ENCODE peak calls at places on chromosomes 6 and 20, in six cellular contexts. B is GM12878, E is pancreas, N is lower lobe of right lung, R is heart right ventricle, Y is GM23338. Z is an unnamed sample. For H3K36me3, the result is how much of the 10 kb centered on the place peaks cover.

GRCh38 chr6:137213331-137213740 is 5.8 kb downstream of the IFNGR1 start:
- ATAC-seq in B (peak), E (no peak), N (no peak), R (peak), Y (no peak), Z (peak)

GRCh38 chr6:63580704-63580961 is 8.4 kb downstream of the LOC128125822 start:
- ATAC-seq in B (no peak), E (no peak), N (no peak), R (no peak), Y (no peak), Z (no peak)

GRCh38 chr20:20732641-20733040 is 20.2 kb upstream of the RALGAPA2 start:
- ATAC-seq in B (peak), E (no peak), N (no peak), R (no peak), Y (no peak), Z (no peak)

GRCh38 chr6:2593167-2593566 is 157.6 kb downstream of the MYLK4 start:
- ATAC-seq in B (no peak), E (no peak), N (peak), R (no peak), Y (no peak), Z (no peak)

GRCh38 chr6:131778134-131778533 is 29.7 kb upstream of the ENPP1 start:
- ATAC-seq in B (no peak), E (no peak), N (no peak), R (no peak), Y (no peak), Z (no peak)

GRCh38 chr20:13270211-13270610 is 49.1 kb downstream of the ISM1 start:
- ATAC-seq in B (no peak), E (no peak), N (no peak), R (no peak), Y (no peak), Z (no peak)

GRCh38 chr6:160945516-160946177 is 45.9 kb upstream of the MAP3K4 start:
- ATAC-seq in B (no peak), E (no peak), N (no peak), R (no peak), Y (peak), Z (no peak)

GRCh38 chr6:129672345-129672691 is 37.7 kb downstream of the ARHGAP18 start:
- ATAC-seq in B (peak), E (no peak), N (peak), R (peak), Y (no peak), Z (peak)

GRCh38 chr6:298233-299049 is 6.2 kb downstream of the DUSP22 start:
- ATAC-seq in B (peak), E (peak), N (peak), R (peak), Y (no peak), Z (no peak)

GRCh38 chr20:3325864-3326263 is 81.6 kb downstream of the DNAAF9 start:
- ATAC-seq in B (no peak), E (no peak), N (no peak), R (no peak), Y (no peak), Z (no peak)

GRCh38 chr20:3330046-3330741 is 77.3 kb downstream of the DNAAF9 start:
- ATAC-seq in B (no peak), E (no peak), N (peak), R (no peak), Y (no peak), Z (peak)

GRCh38 chr20:3328501-3328900 is 79.0 kb downstream of the DNAAF9 start:
- ATAC-seq in B (no peak), E (no peak), N (no peak), R (no peak), Y (no peak), Z (no peak)

GRCh38 chr20:3323398-3323797 is 84.1 kb downstream of the DNAAF9 start:
- ATAC-seq in B (no peak), E (no peak), N (no peak), R (no peak), Y (no peak), Z (no peak)

GRCh38 chr20:3326779-3327521 is 80.5 kb downstream of the DNAAF9 start:
- ATAC-seq in B (no peak), E (no peak), N (peak), R (peak), Y (no peak), Z (no peak)
- H3K36me3 ChIP-seq in B (under half), E (under half), N (half or more), R (half or more), Y (under half), Z (half or more)

GRCh38 chr6:15409301-15410125 is 163.6 kb downstream of the JARID2 start:
- ATAC-seq in B (peak), E (no peak), N (no peak), R (no peak), Y (no peak), Z (no peak)
- H3K27ac ChIP-seq in B (peak), E (no peak), N (no peak), R (no peak), Y (no peak), Z (no peak)

GRCh38 chr20:41259309-41259708 is 58.2 kb downstream of the ZHX3 start:
- ATAC-seq in B (no peak), E (no peak), N (no peak), R (no peak), Y (no peak), Z (no peak)
- H3K36me3 ChIP-seq in B (under half), E (under half), N (under half), R (under half), Y (under half), Z (under half)

DNA sequence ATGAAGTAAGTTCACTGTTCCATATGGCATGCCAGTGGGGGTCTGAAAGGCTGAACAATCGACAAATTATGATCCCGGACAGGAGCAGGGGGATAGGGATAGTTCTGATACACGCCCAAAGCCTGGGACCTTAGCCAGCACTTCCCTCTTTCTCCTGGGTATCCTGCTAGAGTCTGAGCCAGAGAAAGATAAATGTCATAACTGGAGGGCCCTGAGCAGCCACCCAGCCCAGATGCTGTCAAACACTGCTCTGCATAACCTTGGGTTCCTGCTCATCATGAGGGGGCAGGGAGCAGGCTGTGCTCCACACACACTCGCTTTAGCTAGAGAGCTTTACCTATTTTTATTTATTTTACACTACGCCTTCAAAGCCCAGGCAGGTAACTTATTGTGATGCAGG is 12.2 kb downstream of the EDEM2 start:
- ATAC-seq in B (no peak), E (peak), N (no peak), R (peak), Y (no peak), Z (no peak)
- H3K27ac ChIP-seq in B (no peak), E (no peak), N (no peak), R (peak), Y (no peak), Z (no peak)

Z was measured in gastroesophageal sphincter.